ENCODE peak calls at places on chromosomes 13 and 19, in six cellular contexts. Z, S, F, R, K and L are unnamed samples.

GRCh38 chr13:76023644-76024043 is 387.5 kb downstream of the LMO7 start:
- DNase-seq in Z (no peak), S (peak; percentile 28), F (no peak), R (no peak), K (no peak), L (no peak)

GRCh38 chr19:18542936-18543813 is at the start of gene FKBP8:
- DNase-seq in Z (peak; percentile 97), S (peak; percentile 89), F (peak; percentile 89), R (peak; percentile 91), K (peak; percentile 93), L (peak; percentile 89)

GRCh38 chr13:112859128-112859816 is 109.7 kb upstream of the MCF2L start:
- DNase-seq in Z (peak; percentile 48), S (no peak), F (no peak), R (no peak), K (no peak), L (no peak)

GRCh38 chr19:17286263-17286662 is 4.6 kb downstream of the ANKLE1 start:
- DNase-seq in Z (no peak), S (no peak), F (no peak), R (no peak), K (no peak), L (no peak)

GRCh38 chr19:18756896-18757295 is 34.2 kb downstream of the COMP start:
- DNase-seq in Z (peak; percentile 78), S (no peak), F (no peak), R (no peak), K (no peak), L (no peak)

GRCh38 chr13:34833562-34834182 is 108.4 kb upstream of the NBEA start:
- DNase-seq in Z (no peak), S (peak; percentile 79), F (no peak), R (no peak), K (peak; percentile 68), L (no peak)

GRCh38 chr19:34186205-34186604 is 13.9 kb downstream of the LSM14A start:
- DNase-seq in Z (no peak), S (no peak), F (no peak), R (no peak), K (no peak), L (no peak)

GRCh38 chr13:47639716-47640447 is 361.2 kb downstream of the SUCLA2 start:
- DNase-seq in Z (no peak), S (no peak), F (no peak), R (no peak), K (no peak), L (no peak)

GRCh38 chr13:113597386-113598080 is 13.0 kb downstream of the TFDP1 start:
- DNase-seq in Z (peak; percentile 33), S (no peak), F (no peak), R (no peak), K (peak; percentile 21), L (no peak)